ENCODE peak calls at places on chromosomes 16 and 17, in four cellular contexts. Z, P, X and Q are unnamed samples.

GRCh38 chr16:56354746-56355145 is 70.6 kb downstream of the AMFR start:
- DNase-seq in Z (no peak), P (no peak), X (no peak), Q (no peak)

GRCh38 chr17:4708436-4708835 is 2.0 kb upstream of the ARRB2 start:
- DNase-seq in Z (no peak), P (no peak), X (no peak), Q (no peak)

GRCh38 chr17:61981323-61981722 is 53.5 kb upstream of the INTS2 start:
- DNase-seq in Z (no peak), P (no peak), X (peak), Q (no peak)

GRCh38 chr16:6827931-6828330 is 504.7 kb upstream of the RBFOX1 start:
- DNase-seq in Z (no peak), P (no peak), X (no peak), Q (no peak)

GRCh38 chr17:19904924-19905323 is 37.2 kb upstream of the ULK2 start:
- DNase-seq in Z (no peak), P (no peak), X (no peak), Q (no peak)

GRCh38 chr16:63530974-63531373 is 1494.7 kb upstream of the CDH8 start:
- DNase-seq in Z (no peak), P (no peak), X (no peak), Q (no peak)

GRCh38 chr17:77600346-77600745 is 358.2 kb upstream of the TNRC6C start:
- DNase-seq in Z (no peak), P (no peak), X (no peak), Q (no peak)

GRCh38 chr17:15456972-15457722 is 10.3 kb downstream of the CDRT4 start:
- DNase-seq in Z (no peak), P (no peak), X (peak), Q (peak)

GRCh38 chr16:48014349-48015135 is 141.3 kb downstream of the ABCC12 start:
- DNase-seq in Z (peak), P (peak), X (peak), Q (no peak)

GRCh38 chr17:46194393-46195216 is 1.4 kb upstream of the KANSL1 start:
- DNase-seq in Z (peak), P (peak), X (no peak), Q (no peak)

GRCh38 chr16:83085660-83086059 is 458.9 kb downstream of the CDH13 start:
- DNase-seq in Z (no peak), P (no peak), X (no peak), Q (no peak)

GRCh38 chr17:72602517-72603345 is 481.9 kb downstream of the SOX9 start:
- DNase-seq in Z (peak), P (no peak), X (peak), Q (no peak)

GRCh38 chr17:17770371-17771059 is 66.3 kb downstream of the SREBF1 start:
- DNase-seq in Z (no peak), P (no peak), X (no peak), Q (no peak)

GRCh38 chr16:50685456-50686058 is 4.4 kb upstream of the SNX20 start:
- DNase-seq in Z (no peak), P (no peak), X (no peak), Q (no peak)

GRCh38 chr17:36546418-36547093 is 1.8 kb downstream of the GGNBP2 start:
- DNase-seq in Z (no peak), P (no peak), X (no peak), Q (no peak)

GRCh38 chr17:29596811-29597210 is 3.9 kb downstream of the ANKRD13B start:
- DNase-seq in Z (no peak), P (no peak), X (no peak), Q (no peak)

GRCh38 chr17:77619851-77620250 is 338.7 kb upstream of the TNRC6C start:
- DNase-seq in Z (no peak), P (no peak), X (peak), Q (no peak)

GRCh38 chr16:30896203-30896889 is at the start of gene CTF1:
- DNase-seq in Z (no peak), P (no peak), X (peak), Q (peak)

GRCh38 chr17:59434429-59434828 is 103.0 kb downstream of the YPEL2 start:
- DNase-seq in Z (no peak), P (no peak), X (no peak), Q (no peak)

GRCh38 chr17:59437766-59438165 is 106.3 kb downstream of the YPEL2 start:
- DNase-seq in Z (no peak), P (no peak), X (no peak), Q (no peak)

GRCh38 chr17:59439261-59439660 is 107.8 kb downstream of the YPEL2 start:
- DNase-seq in Z (no peak), P (no peak), X (no peak), Q (no peak)

GRCh38 chr17:59435238-59435637 is 103.8 kb downstream of the YPEL2 start:
- DNase-seq in Z (no peak), P (no peak), X (peak), Q (peak)

GRCh38 chr17:59436900-59437299 is 105.4 kb downstream of the YPEL2 start:
- DNase-seq in Z (no peak), P (no peak), X (no peak), Q (no peak)
- TF ChIP-seq CTCF in Z (no peak), P (no peak), X (no peak), Q (no peak)

GRCh38 chr17:81097134-81097942 is 62.4 kb downstream of the BAIAP2 start:
- DNase-seq in Z (peak), P (no peak), X (peak), Q (peak)
- TF ChIP-seq CTCF in Z (peak), P (peak), X (peak), Q (peak)

DNA sequence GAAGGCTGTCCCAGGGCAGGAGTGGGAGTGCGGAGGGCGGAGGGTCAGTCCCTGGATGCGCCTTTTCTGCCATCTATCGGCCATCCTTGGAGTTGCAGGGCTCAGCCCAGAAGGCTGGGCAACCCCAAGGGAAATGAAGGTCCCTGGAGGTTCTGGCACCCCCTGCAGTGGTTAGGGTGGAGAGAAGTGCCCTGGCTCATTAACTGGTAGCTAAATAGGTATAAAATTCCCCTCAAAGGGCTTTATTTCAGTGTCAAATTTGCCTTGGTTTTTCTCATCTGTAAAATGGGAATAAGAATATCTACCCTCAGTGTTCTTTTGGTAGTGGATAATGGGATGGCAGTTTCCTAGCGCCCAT is 22.4 kb downstream of the C17orf75 start:
- DNase-seq in Z (peak), P (peak), X (no peak), Q (no peak)
- TF ChIP-seq CTCF in Z (peak), P (peak), X (peak), Q (peak)

GRCh38 chr16:68382296-68382718 is 66.0 kb downstream of the SMPD3 start:
- DNase-seq in Z (peak), P (no peak), X (no peak), Q (no peak)
- TF ChIP-seq CTCF in Z (no peak), P (no peak), X (peak), Q (no peak)

DNA sequence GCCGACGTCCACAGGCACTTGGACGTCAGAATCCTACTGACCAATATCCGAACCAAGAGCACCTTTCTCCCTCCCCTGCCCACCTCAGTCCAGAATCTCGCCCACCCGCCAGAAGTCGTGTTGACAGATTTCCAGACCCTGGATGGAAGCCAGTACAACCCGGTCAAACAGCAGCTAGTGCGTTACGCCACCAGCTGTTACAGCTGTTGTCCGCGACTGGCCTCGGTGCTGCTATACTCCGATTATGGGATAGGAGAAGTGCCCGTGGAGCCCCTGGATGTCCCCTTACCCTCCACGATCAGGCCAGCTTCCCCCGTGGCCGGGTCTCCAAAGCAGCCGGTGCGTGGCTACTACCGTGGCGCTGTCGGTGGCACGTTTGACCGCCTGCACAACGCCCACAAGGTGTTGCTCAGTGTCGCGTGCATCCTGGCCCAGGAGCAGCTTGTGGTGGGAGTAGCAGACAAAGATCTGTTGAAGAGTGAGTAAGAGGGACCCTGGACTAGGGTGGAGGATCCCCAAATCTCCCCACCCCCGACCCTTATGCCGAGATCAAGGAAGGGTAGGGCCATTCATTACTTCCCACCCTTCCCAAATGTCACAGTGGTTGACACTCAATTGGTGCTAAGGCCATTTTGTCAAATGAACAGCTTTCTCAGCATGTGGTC is 1.0 kb downstream of the COASY start:
- DNase-seq in Z (no peak), P (no peak), X (no peak), Q (no peak)
- TF ChIP-seq CTCF in Z (no peak), P (no peak), X (no peak), Q (no peak)

DNA sequence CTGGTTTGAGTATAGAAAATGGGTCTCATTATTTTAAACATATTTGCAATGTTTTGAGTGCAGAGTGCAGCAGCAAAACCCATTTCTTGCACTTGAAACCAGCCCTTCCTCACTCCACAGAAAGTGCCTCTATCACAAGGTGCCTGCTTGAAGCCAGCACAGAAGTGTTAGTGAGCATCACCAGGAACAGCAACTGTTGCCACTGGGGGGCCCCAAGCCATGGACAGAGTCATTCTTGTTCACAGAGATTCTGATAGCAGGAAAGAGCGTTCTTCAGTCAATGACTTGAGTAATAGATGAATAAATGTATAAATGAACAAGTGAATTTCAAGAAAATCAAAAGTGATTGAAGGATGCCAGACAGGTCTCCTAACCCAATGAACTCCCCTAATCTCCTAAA is 45.6 kb downstream of the CHD9NB start:
- DNase-seq in Z (no peak), P (no peak), X (no peak), Q (no peak)
- TF ChIP-seq CTCF in Z (no peak), P (no peak), X (no peak), Q (no peak)

GRCh38 chr17:76567634-76568432 is 17.8 kb downstream of the ST6GALNAC2 start:
- DNase-seq in Z (no peak), P (no peak), X (no peak), Q (no peak)

GRCh38 chr17:76568771-76569170 is 16.9 kb downstream of the ST6GALNAC2 start:
- DNase-seq in Z (no peak), P (no peak), X (no peak), Q (no peak)

GRCh38 chr17:76566988-76567431 is 18.6 kb downstream of the ST6GALNAC2 start:
- DNase-seq in Z (no peak), P (no peak), X (no peak), Q (no peak)

GRCh38 chr17:76566613-76566943 is 19.1 kb downstream of the ST6GALNAC2 start:
- DNase-seq in Z (no peak), P (no peak), X (no peak), Q (no peak)

DNA sequence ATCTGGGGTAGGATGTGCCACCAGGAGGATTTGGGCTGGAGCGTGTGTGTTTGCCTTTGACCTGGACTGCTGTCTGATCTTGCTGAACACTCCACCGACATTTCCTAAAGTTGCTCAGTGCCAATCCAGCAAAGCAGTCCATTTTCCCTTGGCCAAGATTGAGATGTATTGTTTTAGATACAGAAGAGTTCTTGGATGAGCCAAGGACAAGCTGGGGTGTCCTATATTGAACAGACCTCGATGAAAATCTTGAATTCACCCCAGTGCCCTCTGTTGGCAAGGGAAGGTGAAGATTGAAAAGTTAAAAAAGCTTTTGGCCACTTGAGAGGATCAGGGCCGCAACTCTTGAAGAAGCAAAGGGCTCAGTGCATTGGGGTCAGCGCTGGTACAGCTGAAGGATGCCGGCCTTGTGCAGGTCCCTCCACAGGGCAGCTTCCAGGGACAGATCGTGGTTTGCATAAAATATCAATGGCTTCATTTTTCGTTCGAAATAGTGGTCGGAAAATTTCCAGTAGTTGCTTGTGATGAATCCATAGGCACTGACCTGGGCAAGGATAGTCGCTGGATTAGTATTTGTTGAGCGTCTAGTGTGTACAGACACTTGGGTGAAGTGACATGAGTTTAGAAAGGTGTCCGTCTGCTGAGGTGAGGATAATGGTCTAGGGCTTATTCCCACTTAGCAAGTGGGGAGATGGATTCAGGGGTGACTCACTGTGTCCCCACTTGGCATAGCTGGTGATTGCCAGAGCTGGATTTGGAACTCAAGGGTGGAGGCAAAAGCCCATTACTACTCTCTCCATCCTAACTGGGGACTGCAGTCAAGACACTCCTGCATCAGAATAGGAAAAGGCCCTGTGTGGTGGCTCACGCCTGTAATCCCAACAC is 19.7 kb downstream of the ST6GALNAC2 start:
- DNase-seq in Z (no peak), P (no peak), X (no peak), Q (no peak)
- TF ChIP-seq CTCF in Z (peak), P (no peak), X (no peak), Q (no peak)

GRCh38 chr17:54971147-54971546 is 2.6 kb downstream of the STXBP4 start:
- DNase-seq in Z (no peak), P (no peak), X (no peak), Q (no peak)

GRCh38 chr17:54967621-54968258 is 714 bp downstream of the COX11 start:
- DNase-seq in Z (peak), P (peak), X (peak), Q (no peak)

GRCh38 chr17:54969658-54970572 is 1.4 kb downstream of the STXBP4 start:
- DNase-seq in Z (no peak), P (no peak), X (no peak), Q (no peak)

GRCh38 chr17:54968954-54969400 is 412 bp downstream of the STXBP4 start:
- DNase-seq in Z (no peak), P (no peak), X (no peak), Q (no peak)

DNA sequence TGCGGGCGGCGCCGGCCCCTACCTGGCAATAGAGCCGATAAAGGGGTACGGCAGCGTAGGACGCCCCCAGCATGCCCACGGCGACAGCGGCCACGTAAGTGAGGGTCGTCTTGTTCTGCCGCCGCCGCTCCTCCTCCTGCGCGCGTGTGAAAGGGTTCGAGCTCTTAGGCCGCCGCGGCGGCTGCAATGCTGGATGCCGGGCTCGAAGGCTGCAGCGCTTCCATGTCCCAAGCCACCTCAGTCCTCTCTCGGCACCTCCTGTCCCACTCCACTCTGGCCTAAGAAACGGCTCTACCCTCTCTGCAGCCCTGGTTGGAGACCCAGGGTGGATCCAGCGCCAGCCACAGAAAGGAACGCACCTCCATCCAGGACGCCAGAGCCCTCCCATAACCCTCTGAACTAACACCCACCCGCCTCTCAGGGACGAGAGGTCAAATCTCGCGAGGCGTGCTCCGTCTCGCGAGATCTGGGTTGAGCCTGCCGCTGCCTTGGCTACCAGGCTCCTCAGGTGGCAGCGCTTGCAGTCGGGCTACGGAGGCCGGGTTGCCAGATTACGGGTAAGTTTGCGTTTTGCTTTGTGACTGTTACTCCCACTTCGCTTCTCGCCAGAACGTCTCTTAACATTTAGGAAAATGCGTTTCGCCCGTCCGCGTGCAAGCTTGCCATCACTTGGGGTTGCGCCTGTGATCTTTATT is at the start of the genes COX11 and STXBP4:
- DNase-seq in Z (peak), P (peak), X (peak), Q (peak)
- TF ChIP-seq CTCF in Z (no peak), P (peak), X (peak), Q (no peak)